ENCODE peak calls at places on chromosomes 4 and X, in nine cellular contexts. A is thoracic aorta; Y is activated T-cell treated with anti-CD3 and anti-CD28 coated beads, Interleukin-2, amount 50 U/mL, for 1 hour; K is psoas muscle; B is tibial artery; F is Caki2; O is RPMI7951; G is lower leg skin; C is EL. P is an unnamed sample.

GRCh38 chr4:8394125-8394524 is 46.4 kb downstream of the ACOX3 start:
- DNase-seq in A (no peak), Y (no peak), K (peak), B (peak), F (peak), O (no peak), G (peak), C (no peak), P (peak)

GRCh38 chr4:19776929-19777328 is 474.8 kb upstream of the SLIT2 start:
- DNase-seq in A (no peak), Y (no peak), K (no peak), B (no peak), F (no peak), O (peak), G (no peak), C (peak), P (peak)

GRCh38 chr4:138192113-138192512 is 50.0 kb downstream of the SLC7A11 start:
- DNase-seq in A (no peak), Y (no peak), K (no peak), B (no peak), F (peak), O (peak), G (no peak), C (peak), P (peak)

GRCh38 chr4:42767669-42768068 is 110.8 kb upstream of the ATP8A1 start:
- DNase-seq in A (no peak), Y (no peak), K (no peak), B (no peak), F (no peak), O (no peak), G (no peak), C (no peak), P (no peak)

GRCh38 chr4:7355795-7356194 is 78.9 kb downstream of the PSAPL1 start:
- DNase-seq in A (no peak), Y (no peak), K (no peak), B (no peak), F (no peak), O (no peak), G (no peak), C (no peak), P (no peak)

GRCh38 chr4:140049924-140050681 is 103.9 kb downstream of the MAML3 start:
- DNase-seq in A (no peak), Y (no peak), K (no peak), B (no peak), F (no peak), O (peak), G (no peak), C (peak), P (no peak)

GRCh38 chrX:154531626-154532025 is 15.0 kb downstream of the G6PD start:
- DNase-seq in A (no peak), Y (no peak), K (no peak), B (peak), F (peak), O (no peak), G (no peak), C (peak), P (peak)

GRCh38 chr4:112060212-112060611 is 85.0 kb upstream of the FAM241A start:
- DNase-seq in A (no peak), Y (no peak), K (no peak), B (no peak), F (no peak), O (peak), G (no peak), C (peak), P (peak)

GRCh38 chr4:99457270-99457669 is 22.1 kb upstream of the ADH7 start:
- DNase-seq in A (no peak), Y (no peak), K (no peak), B (no peak), F (no peak), O (peak), G (no peak), C (no peak), P (no peak)

GRCh38 chrX:54540289-54540688 is 10.3 kb downstream of the GNL3L start:
- DNase-seq in A (no peak), Y (no peak), K (no peak), B (no peak), F (peak), O (no peak), G (no peak), C (peak), P (peak)